ENCODE peak calls at places on chromosome 16, in seven cellular contexts. D is dorsolateral prefrontal cortex, U is fibroblast of lung, Q is cardiac fibroblast, K is cardiac muscle cell, P is HFF-Myc, F is mucosa of descending colon. X is an unnamed sample.

GRCh38 chr16:1773703-1774455 is 945 bp upstream of the MRPS34 start:
- DNase-seq in D (no peak), F (no peak), P (no peak), Q (peak), K (no peak), U (peak), X (no peak)

GRCh38 chr16:86951831-86952598 is 365.2 kb downstream of the C16orf95 start:
- DNase-seq in Q (peak), D (no peak), F (no peak), P (peak), U (peak), K (no peak), X (peak)

GRCh38 chr16:88368994-88369393 is 13.8 kb upstream of the ZNF469 start:
- DNase-seq in K (no peak), F (no peak), D (peak), U (no peak), Q (no peak), P (no peak), X (no peak)

GRCh38 chr16:23257682-23258081 is 44.4 kb upstream of the SCNN1B start:
- DNase-seq in Q (no peak), D (no peak), U (no peak), K (no peak), P (no peak), F (no peak), X (no peak)

GRCh38 chr16:11100239-11100750 is 155.7 kb downstream of the SOCS1 start:
- DNase-seq in D (no peak), P (peak), K (peak), F (no peak), Q (peak), U (peak), X (peak)

GRCh38 chr16:30786115-30786935 is 680 bp downstream of the ZNF629 start:
- DNase-seq in F (peak), P (no peak), U (peak), Q (peak), K (peak), D (no peak), X (no peak)

GRCh38 chr16:65024649-65025243 is 97.1 kb downstream of the CDH11 start:
- DNase-seq in Q (peak), F (no peak), K (no peak), P (no peak), D (no peak), U (no peak), X (no peak)

GRCh38 chr16:74099530-74099929 is 197.1 kb upstream of the PSMD7 start:
- DNase-seq in K (no peak), D (no peak), P (no peak), U (no peak), F (no peak), Q (no peak), X (no peak)

GRCh38 chr16:50146479-50147435 is 6.3 kb upstream of the TENT4B start:
- DNase-seq in K (no peak), P (no peak), Q (peak), U (no peak), F (no peak), D (no peak), X (no peak)

GRCh38 chr16:11613381-11614303 is 26.9 kb upstream of the LITAF start:
- DNase-seq in Q (peak), D (peak), P (no peak), U (peak), F (peak), K (no peak), X (no peak)

GRCh38 chr16:3669067-3669466 is 14.6 kb downstream of the DNASE1 start:
- DNase-seq in K (no peak), Q (no peak), D (no peak), P (no peak), U (no peak), F (no peak), X (no peak)

GRCh38 chr16:86517652-86518258 is 7.4 kb downstream of the FOXF1 start:
- DNase-seq in P (peak), Q (peak), F (peak), U (peak), K (peak), D (peak), X (peak)

GRCh38 chr16:15650698-15651161 is 685 bp downstream of the NDE1 start:
- DNase-seq in D (no peak), F (peak), Q (peak), P (no peak), K (peak), U (peak), X (no peak)

GRCh38 chr16:13453938-13454553 is 465.9 kb upstream of the ERCC4 start:
- DNase-seq in U (no peak), D (no peak), K (peak), Q (no peak), F (no peak), P (no peak), X (peak)

GRCh38 chr16:65579050-65579449 is 457.2 kb upstream of the CDH11 start:
- DNase-seq in F (no peak), D (no peak), K (peak), P (no peak), U (no peak), Q (no peak), X (no peak)

GRCh38 chr16:75108792-75109731 is 7.5 kb downstream of the LDHD start:
- DNase-seq in F (peak), Q (peak), D (peak), K (no peak), U (peak), P (peak), X (peak)
- H3K4me3 ChIP-seq in F (no peak), Q (no peak), D (no peak), K (no peak), U (no peak), P (no peak), X (no peak)

GRCh38 chr16:66585477-66586239 is 6.4 kb downstream of the CMTM2 start:
- DNase-seq in P (no peak), U (no peak), K (no peak), F (no peak), D (no peak), Q (no peak), X (no peak)
- TF ChIP-seq CTCF in P (no peak), U (no peak), K (no peak), F (no peak), D (no peak), Q (no peak), X (no peak)

GRCh38 chr16:28140788-28141618 is 70.8 kb downstream of the XPO6 start:
- DNase-seq in U (no peak), K (no peak), Q (no peak), D (no peak), P (no peak), F (no peak), X (no peak)
- H3K4me3 ChIP-seq in U (no peak), K (no peak), Q (no peak), D (no peak), P (no peak), F (no peak), X (no peak)

DNA sequence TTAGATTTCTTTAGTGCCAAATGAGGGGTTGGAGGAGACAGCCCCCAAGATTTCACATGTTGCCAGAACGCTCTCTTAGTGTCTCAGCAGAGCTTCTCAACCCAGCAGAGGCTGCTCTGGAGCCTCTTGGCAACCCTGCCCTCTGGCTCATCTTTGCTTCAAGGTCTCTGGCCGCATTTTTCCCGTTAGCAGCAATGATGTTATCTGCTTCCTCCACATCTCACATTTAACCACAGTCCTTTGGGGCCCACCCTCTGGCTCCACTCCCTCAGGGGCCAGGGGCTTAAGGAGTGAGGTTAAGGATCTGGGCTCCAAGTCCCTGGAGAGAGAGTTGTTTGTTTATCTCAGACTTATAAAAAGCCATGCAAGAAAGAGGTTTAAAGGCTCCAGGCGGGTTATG is 3.3 kb upstream of the XYLT1 start:
- DNase-seq in K (no peak), F (no peak), U (no peak), P (no peak), Q (peak), D (no peak), X (no peak)
- TF ChIP-seq CTCF in K (no peak), F (no peak), U (no peak), P (no peak), Q (no peak), D (no peak), X (no peak)

DNA sequence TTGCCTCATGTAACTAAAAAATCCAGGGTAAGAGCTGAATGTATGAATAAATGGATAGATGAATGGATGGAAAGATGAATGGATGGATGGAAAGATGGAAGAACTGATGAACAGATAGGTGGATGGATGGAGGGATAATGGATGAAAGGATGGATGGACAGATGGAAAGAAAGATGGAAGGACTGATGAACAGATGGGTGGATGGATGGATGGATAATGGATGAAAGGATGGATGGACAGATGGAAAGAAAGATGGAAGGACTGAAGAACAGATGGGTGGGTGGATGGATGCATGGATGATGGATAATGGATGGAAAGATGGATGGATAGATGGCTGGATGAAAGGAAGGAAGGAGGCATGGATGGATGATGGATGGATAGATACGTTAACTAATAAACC is 11.9 kb downstream of the CHD9NB start:
- DNase-seq in P (no peak), Q (no peak), F (no peak), D (no peak), K (no peak), U (no peak), X (no peak)
- H3K4me3 ChIP-seq in P (no peak), Q (no peak), F (no peak), D (no peak), K (no peak), U (no peak), X (no peak)

GRCh38 chr16:89491238-89491869 is 993 bp upstream of the ANKRD11 start:
- DNase-seq in P (no peak), Q (no peak), D (no peak), F (no peak), K (no peak), U (peak), X (no peak)
- TF ChIP-seq CTCF in P (no peak), Q (peak), D (no peak), F (no peak), K (peak), U (no peak), X (no peak)